ENCODE peak calls at places on chromosomes 2 and 18, in four cellular contexts. L, X, J and Q are unnamed samples.

GRCh38 chr2:53438692-53439091 is 328.9 kb upstream of the CHAC2 start:
- DNase-seq in L (no peak), J (no peak), X (no peak), Q (no peak)

GRCh38 chr2:239880396-239880795 is 144.7 kb downstream of the NDUFA10 start:
- DNase-seq in L (no peak), X (no peak), J (no peak), Q (no peak)

GRCh38 chr18:35466815-35467623 is 30.7 kb downstream of the INO80C start:
- DNase-seq in L (no peak), J (no peak), X (no peak), Q (no peak)

GRCh38 chr2:75424936-75425619 is 135.7 kb downstream of the EVA1A start:
- DNase-seq in J (no peak), X (peak), L (no peak), Q (no peak)

GRCh38 chr2:2763351-2763997 is 432.4 kb upstream of the MYT1L start:
- DNase-seq in J (no peak), L (peak), X (no peak), Q (no peak)

GRCh38 chr2:106323337-106324013 is 129.4 kb upstream of the UXS1 start:
- DNase-seq in J (no peak), X (no peak), L (no peak), Q (no peak)

GRCh38 chr2:241148891-241149674 is at the start of gene PASK:
- DNase-seq in J (peak), L (peak), X (peak), Q (peak)

GRCh38 chr2:77169426-77169825 is 352.8 kb downstream of the LRRTM4 start:
- DNase-seq in J (no peak), L (no peak), X (no peak), Q (no peak)

GRCh38 chr18:41829648-41830516 is 125.2 kb upstream of the PIK3C3 start:
- DNase-seq in L (no peak), J (no peak), X (no peak), Q (no peak)

GRCh38 chr2:218642121-218642656 is 17.2 kb downstream of the ZNF142 start:
- DNase-seq in L (no peak), X (no peak), J (no peak), Q (no peak)

GRCh38 chr18:39749154-39749553 is 2183.6 kb upstream of the CELF4 start:
- DNase-seq in X (no peak), L (no peak), J (no peak), Q (no peak)

GRCh38 chr2:58501371-58501770 is 260.2 kb upstream of the FANCL start:
- DNase-seq in X (no peak), L (no peak), J (no peak), Q (no peak)

GRCh38 chr2:109188485-109188868 is 59.5 kb downstream of the SH3RF3 start:
- DNase-seq in L (no peak), X (no peak), J (no peak), Q (peak)

GRCh38 chr18:13420969-13421686 is 202.6 kb downstream of the LDLRAD4 start:
- DNase-seq in L (no peak), J (no peak), X (no peak), Q (no peak)

GRCh38 chr2:222677981-222678380 is 6.5 kb downstream of the MOGAT1 start:
- DNase-seq in X (no peak), J (no peak), L (no peak), Q (no peak)

GRCh38 chr18:68965817-68966216 is 167.9 kb downstream of the CCDC102B start:
- DNase-seq in L (no peak), X (peak), J (no peak), Q (no peak)
- TF ChIP-seq CTCF in L (no peak), X (no peak), J (no peak), Q (no peak)

GRCh38 chr2:62485780-62486765 is 19.9 kb downstream of the TMEM17 start:
- DNase-seq in J (no peak), L (peak), X (no peak), Q (no peak)

GRCh38 chr2:62489702-62490101 is 16.3 kb downstream of the TMEM17 start:
- DNase-seq in L (no peak), J (no peak), X (no peak), Q (no peak)

GRCh38 chr2:62492048-62492447 is 13.9 kb downstream of the TMEM17 start:
- DNase-seq in X (no peak), L (no peak), J (no peak), Q (no peak)

GRCh38 chr2:62489162-62489561 is 16.8 kb downstream of the TMEM17 start:
- DNase-seq in L (no peak), J (no peak), X (no peak), Q (no peak)
- TF ChIP-seq CTCF in L (no peak), J (no peak), X (no peak), Q (no peak)

DNA sequence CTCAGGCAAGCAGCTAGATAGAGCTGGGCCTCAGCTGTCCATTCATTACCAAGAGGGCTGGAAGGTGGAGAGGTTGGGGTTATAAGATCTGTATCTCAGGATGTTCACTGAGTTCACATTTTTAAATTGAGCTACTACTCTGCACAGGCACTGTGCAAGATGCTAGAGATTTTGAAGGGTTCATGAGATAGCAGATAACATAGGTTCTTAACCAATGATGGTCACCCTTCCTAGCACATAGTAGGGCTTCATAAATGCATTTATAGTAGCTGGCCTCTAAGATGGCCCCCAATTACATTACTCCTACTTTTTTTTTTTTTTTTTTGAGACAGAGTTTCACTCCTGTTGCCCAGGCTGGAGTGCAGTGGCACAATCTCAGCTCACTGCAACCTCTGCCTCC is 79.7 kb downstream of the DDX1 start:
- DNase-seq in J (no peak), X (no peak), L (no peak), Q (no peak)
- TF ChIP-seq CTCF in J (no peak), X (no peak), L (no peak), Q (no peak)

GRCh38 chr2:42360890-42361727 is at the start of gene COX7A2L:
- DNase-seq in X (peak), L (peak), J (peak), Q (peak)
- TF ChIP-seq CTCF in X (peak), L (peak), J (peak), Q (peak)

GRCh38 chr2:112493048-112493447 is 11.1 kb downstream of the TTL start:
- DNase-seq in X (peak), L (no peak), J (no peak), Q (no peak)
- TF ChIP-seq CTCF in X (peak), L (no peak), J (no peak), Q (no peak)

DNA sequence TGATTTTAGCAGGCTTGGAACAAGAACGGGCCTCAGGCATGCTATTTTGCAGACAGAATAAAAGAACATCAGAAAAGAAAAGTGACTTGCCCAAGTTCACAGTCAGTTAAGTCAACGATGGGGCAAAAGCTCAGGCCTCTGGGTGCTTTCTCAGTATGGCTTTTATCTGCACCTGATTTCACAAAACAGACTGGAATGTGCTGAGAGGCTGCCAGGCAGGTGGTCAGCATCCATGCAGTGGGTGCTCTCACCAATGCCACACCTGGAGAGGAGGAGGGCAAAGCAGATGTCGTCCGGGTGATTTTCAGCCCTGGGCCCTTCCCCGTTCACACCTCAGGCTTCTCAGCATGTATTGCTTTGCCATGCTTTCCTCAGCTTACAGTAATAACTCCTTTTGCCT is 854.6 kb downstream of the RNF144A start:
- DNase-seq in X (no peak), J (no peak), L (no peak), Q (no peak)
- TF ChIP-seq CTCF in X (no peak), J (no peak), L (no peak), Q (no peak)

GRCh38 chr2:107932986-107933385 is 53.3 kb upstream of the SLC5A7 start:
- DNase-seq in X (peak), J (no peak), L (no peak), Q (no peak)
- TF ChIP-seq CTCF in X (peak), J (peak), L (peak), Q (peak)